ENCODE peak calls at places on chromosome 17, in four cellular contexts. J, D, Z and I are unnamed samples.

GRCh38 chr17:77455111-77455877 is 314.5 kb downstream of the SEC14L1 start:
- DNase-seq in D (no peak), Z (peak), J (no peak), I (no peak)

GRCh38 chr17:77610518-77610893 is 348.0 kb upstream of the TNRC6C start:
- DNase-seq in Z (no peak), J (no peak), D (no peak), I (no peak)

GRCh38 chr17:27457731-27458523 is 1.7 kb downstream of the KSR1 start:
- DNase-seq in D (no peak), J (no peak), Z (peak), I (no peak)

GRCh38 chr17:10429416-10430045 is 7.8 kb upstream of the MYH8 start:
- DNase-seq in D (no peak), J (no peak), Z (no peak), I (no peak)

GRCh38 chr17:28523876-28524275 is 17.7 kb downstream of the FOXN1 start:
- DNase-seq in J (no peak), D (no peak), Z (no peak), I (no peak)

GRCh38 chr17:50950002-50950877 is 84.1 kb upstream of the TOB1 start:
- DNase-seq in Z (peak), J (peak), D (no peak), I (peak)

GRCh38 chr17:64632193-64632592 is 29.9 kb downstream of the SMURF2 start:
- DNase-seq in D (no peak), J (no peak), Z (no peak), I (no peak)

GRCh38 chr17:68698761-68699160 is 97.6 kb upstream of the FAM20A start:
- DNase-seq in Z (no peak), D (no peak), J (no peak), I (no peak)

GRCh38 chr17:8894673-8895578 is 27.5 kb upstream of the PIK3R6 start:
- DNase-seq in D (peak), Z (peak), J (peak), I (peak)

GRCh38 chr17:36652716-36653115 is 51.3 kb downstream of the MRM1 start:
- DNase-seq in Z (no peak), D (no peak), J (no peak), I (no peak)

GRCh38 chr17:73492802-73493139 is 151.5 kb downstream of the SDK2 start:
- DNase-seq in Z (no peak), J (no peak), D (no peak), I (peak)

GRCh38 chr17:60165976-60166375 is 16.2 kb downstream of the CA4 start:
- DNase-seq in Z (no peak), J (peak), D (no peak), I (no peak)

GRCh38 chr17:10197721-10198508 is 491 bp downstream of the GAS7 start:
- DNase-seq in D (no peak), J (no peak), Z (no peak), I (peak)

GRCh38 chr17:61635913-61636432 is 45.0 kb upstream of the NACA2 start:
- DNase-seq in J (peak), Z (peak), D (peak), I (peak)

GRCh38 chr17:74403512-74404137 is 28.3 kb upstream of the GPRC5C start:
- DNase-seq in J (no peak), D (no peak), Z (no peak), I (no peak)

GRCh38 chr17:36940313-36941264 is 3.3 kb downstream of the LHX1 start:
- DNase-seq in Z (no peak), D (no peak), J (no peak), I (peak)

GRCh38 chr17:77649717-77650211 is 308.7 kb upstream of the TNRC6C start:
- DNase-seq in D (no peak), Z (no peak), J (peak), I (no peak)

DNA sequence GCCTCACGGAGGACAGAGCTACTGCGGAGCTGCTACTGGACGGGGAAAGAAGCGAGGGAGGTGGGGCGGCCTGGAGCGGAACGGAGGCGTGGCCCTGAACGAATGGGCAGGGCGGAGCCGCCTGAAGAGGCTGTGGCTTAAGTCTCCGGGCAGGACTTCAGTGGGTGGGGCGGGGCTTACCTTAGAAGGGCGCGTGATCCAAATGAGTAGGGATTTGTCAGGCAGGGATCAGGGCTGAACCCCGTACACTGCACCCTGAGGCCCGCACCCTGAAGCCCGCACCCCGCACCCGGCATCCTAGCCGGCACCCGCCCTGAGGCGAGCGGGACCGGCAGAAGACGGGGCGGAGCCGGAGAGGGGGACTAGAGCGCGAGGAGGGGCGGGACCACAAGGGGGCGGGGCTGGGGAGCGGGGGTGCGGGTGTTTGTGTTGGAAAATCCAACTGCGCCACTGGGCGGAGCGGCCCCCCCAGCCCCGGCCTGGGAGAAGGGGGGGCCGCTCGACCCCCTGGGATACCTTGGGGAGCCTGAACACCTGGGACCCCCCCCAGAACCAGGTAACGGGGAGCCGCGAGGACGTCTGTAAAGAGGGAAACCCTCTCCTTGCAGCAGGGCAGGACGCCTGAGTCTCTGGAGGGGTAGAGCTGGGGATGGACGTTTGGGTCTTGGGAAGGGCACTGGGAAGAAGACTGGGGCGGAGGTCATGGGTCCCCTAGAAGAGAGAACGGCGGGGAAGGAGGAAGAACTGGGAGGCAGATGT is at the start of gene KDM6B:
- DNase-seq in J (peak), Z (peak), D (no peak), I (peak)
- TF ChIP-seq MAX in J (no peak), Z (no peak), D (no peak), I (peak)

DNA sequence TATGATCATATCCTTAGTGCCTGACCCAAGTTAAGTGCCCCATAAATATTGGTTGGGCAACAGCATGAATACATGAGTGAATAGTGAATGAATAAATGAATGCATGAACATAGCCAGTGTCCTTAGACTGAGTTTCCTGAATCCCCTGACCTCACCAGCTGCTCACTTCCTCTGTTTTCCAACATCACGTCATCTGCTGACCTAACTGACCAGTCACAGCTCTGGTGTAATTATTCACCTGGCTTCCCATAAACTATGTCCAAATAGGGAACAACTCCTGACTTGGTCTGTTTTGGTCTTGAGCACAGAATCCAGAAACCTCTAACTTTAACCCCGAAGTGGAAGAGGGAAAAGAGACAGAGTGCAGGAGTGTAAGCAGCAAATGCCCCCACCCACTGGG is 83.4 kb downstream of the ASIC2 start:
- DNase-seq in Z (no peak), D (no peak), J (no peak), I (no peak)
- TF ChIP-seq NR2C2 in Z (no peak), D (no peak), J (no peak), I (no peak)

DNA sequence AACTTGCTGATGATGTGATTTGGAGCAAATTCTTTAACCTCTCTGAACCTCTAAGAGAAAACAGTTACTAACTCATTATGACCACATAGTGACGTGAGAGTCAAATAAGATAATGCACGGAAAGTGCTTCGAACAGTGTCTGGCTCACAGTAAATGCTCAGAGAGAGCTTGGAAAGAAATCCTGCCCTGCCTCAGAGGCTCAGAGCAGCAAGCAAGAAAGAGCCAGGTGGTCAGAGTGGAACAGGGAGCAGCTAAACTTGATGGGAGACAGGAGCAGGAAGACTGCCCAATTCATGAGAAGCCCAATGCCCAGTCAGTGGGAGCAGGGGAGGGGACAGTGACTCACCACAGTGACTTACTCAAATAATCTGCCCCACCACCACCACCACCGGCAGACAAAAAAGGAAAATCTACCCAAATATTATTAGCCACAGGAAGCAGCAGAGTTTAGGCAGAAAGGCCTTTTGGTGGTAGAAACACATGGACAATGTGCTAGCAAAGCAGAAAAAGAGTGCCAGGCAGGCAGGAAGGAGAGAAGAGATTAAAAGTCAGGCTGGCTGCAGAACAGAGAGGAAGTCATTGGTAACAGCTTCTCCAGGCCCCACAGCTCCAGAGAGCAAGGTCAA is 24.0 kb upstream of the CCL1 start:
- DNase-seq in J (peak), Z (no peak), D (no peak), I (no peak)
- TF ChIP-seq MAX in J (no peak), Z (no peak), D (no peak), I (no peak)

GRCh38 chr17:79778504-79779087 is 648 bp downstream of the CBX2 start:
- DNase-seq in Z (no peak), J (no peak), D (no peak), I (peak)

GRCh38 chr17:79779661-79780365 is 1.9 kb downstream of the CBX2 start:
- DNase-seq in Z (no peak), J (no peak), D (no peak), I (no peak)

GRCh38 chr17:79777844-79778503 is at the start of gene CBX2:
- DNase-seq in J (peak), D (no peak), Z (peak), I (peak)

GRCh38 chr17:79777166-79777843 is 643 bp upstream of the CBX2 start:
- DNase-seq in Z (peak), D (no peak), J (peak), I (peak)

GRCh38 chr17:79779088-79779529 is 1.2 kb downstream of the CBX2 start:
- DNase-seq in D (no peak), Z (no peak), J (peak), I (no peak)
- TF ChIP-seq NR2C2 in D (no peak), Z (no peak), J (no peak), I (no peak)

DNA sequence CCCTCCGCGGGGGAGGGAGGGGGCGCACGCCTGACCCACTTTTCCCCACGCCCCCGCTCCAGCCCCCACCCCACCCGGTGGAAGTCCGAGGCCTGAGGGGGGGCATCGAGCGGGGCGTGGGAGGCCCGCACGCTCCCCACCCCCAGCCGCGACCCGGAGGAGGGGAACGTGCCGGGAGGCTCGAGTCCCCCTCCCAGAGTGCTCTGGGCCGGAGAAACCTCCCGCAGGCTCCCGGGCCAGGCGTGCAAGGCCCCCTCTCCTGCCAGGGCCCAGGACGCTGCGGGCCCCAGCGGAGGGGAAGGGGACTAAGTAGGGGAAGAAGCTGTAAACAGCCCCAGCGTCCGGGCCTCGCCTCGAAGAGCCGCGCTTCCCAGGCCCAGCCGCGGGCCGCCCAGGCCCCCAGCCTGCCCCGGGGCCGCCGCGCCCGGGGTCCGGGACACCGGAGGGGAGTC is 349 bp downstream of the HELZ start:
- DNase-seq in Z (no peak), J (peak), D (no peak), I (peak)
- TF ChIP-seq MAX in Z (no peak), J (no peak), D (no peak), I (no peak)

DNA sequence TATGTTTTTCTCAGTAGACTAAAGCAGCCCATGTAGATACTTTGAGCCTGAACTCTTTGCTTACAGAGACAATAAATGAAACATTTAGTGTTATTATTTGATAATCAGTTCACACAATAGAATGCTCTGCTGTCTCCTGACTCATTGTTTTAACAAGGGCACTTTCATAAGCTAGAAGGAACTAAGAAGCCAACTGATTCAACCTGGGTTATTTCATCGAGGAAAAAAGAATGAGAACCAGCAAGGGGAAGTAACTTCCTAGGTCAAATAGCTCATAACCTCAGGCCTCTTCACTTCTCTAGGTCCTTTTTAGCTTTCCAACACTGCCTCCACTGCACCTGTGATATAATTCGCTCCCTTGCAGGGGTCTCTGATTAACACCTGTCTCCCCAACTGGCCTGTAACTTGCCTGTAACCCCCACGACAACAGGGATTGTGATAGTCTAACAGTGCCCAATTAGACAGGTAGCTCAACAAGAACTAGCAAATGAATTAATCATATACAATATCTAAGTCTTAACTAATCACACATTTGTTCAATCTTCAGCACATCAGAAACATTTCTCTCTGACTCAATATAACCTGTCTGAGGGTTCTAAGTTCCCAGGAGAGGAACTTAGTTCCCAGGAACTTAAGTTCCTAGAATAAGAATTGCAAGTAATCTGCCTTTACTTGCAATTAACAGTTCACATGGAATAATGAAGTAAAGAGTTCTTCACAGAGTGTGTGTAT is 34.8 kb downstream of the RFFL start:
- DNase-seq in Z (no peak), J (no peak), D (no peak), I (no peak)
- TF ChIP-seq NR2C2 in Z (no peak), J (no peak), D (no peak), I (no peak)

DNA sequence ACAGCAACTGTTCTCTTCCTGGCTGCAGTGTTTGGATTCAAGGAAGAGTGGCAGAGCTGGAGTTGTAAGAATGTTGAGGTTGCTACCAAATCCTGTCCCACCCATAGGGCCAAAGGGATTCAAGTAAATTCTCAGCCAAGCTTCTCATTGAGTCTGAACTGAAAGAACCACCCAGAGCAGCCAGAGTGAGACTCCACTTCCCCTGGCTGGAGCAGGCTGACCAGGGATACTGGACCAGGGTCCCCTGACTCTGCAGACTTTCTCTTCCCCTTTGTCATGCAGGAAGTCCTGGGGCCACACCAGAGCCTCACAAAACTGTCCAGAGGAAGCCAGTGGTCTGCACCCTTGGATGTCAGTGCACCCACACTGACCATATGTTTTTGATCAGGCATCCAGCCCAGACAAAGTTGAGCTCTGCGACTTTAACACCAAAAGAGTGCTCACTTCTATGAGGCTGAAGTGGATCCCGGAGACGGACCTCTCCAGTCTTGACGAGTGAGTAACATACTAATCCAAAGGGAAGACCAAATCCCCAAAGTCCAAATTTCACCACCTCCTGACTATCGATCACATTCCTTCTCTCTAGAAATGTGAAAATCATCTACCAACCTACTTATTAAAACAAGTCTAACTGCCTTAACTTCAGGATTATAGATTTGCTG is 4.1 kb downstream of the NXN start:
- DNase-seq in J (no peak), Z (no peak), D (no peak), I (no peak)
- TF ChIP-seq MAX in J (no peak), Z (no peak), D (no peak), I (no peak)

GRCh38 chr17:58337126-58337599 is 8.6 kb upstream of the TSPOAP1 start:
- DNase-seq in Z (no peak), D (no peak), J (no peak), I (no peak)

GRCh38 chr17:58334661-58335060 is 6.1 kb upstream of the TSPOAP1 start:
- DNase-seq in D (no peak), J (no peak), Z (no peak), I (peak)

GRCh38 chr17:58335061-58335731 is 6.6 kb upstream of the TSPOAP1 start:
- DNase-seq in D (no peak), J (no peak), Z (no peak), I (peak)

GRCh38 chr17:58336456-58337094 is 8.0 kb upstream of the TSPOAP1 start:
- DNase-seq in Z (no peak), D (no peak), J (no peak), I (peak)

DNA sequence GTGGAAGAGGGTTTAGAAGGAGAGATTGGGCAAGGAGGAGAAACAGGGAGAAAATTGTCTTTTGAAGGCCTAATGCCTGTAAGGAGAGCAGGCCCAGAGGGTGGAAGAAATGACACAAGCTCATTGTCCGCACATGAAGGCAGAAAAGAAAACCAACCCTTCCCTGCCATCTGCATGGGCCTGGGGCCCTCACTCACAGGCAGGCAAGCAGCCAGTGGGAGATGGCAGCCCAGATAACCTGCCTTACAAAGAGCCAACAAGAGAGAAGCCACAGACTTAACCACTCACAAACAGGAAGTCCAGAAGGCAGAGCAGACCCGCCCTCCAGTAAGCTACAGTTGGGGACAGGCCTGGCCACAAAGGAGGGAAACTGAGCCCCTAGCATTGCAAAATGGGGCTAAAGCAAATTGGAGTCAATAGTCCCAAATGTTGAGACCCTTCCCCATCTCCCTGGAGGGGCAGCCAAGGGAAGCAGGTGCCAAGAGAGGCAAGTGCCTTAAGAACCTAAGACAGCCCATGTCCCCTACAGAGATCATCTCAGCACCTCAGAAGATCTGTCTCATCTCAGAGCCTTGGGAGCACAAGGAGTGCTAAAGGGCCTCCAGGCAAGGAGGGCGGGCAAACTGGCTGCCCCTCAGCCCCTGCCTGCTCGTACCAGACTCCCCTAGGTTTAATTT is 7.3 kb upstream of the TSPOAP1 start:
- DNase-seq in J (peak), Z (peak), D (peak), I (no peak)
- TF ChIP-seq NR2C2 in J (no peak), Z (no peak), D (no peak), I (no peak)

DNA sequence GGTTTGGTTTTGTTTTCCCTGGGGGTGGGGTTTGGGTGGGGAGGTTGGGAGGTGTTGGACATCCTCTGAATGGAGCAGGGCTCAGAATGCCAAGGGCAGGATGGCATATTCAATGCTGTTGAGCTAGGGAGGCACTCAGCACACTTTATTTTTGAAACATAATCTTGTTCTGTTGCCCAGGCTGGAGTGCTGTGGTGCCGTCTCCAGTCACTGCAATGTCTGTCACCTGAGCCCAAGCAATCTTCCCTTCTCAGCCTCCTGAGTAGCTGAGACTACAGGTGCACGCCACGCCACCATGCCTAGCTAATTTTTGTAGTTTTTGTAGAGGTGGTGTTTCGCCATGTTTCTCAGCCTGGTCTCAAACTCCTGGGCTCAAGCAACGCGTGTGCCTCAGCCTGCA is 186.1 kb downstream of the RPTOR start:
- DNase-seq in D (no peak), J (no peak), Z (no peak), I (no peak)
- TF ChIP-seq MAX in D (no peak), J (no peak), Z (no peak), I (no peak)